ENCODE peak calls at places on chromosomes 4 and X, in seven cellular contexts. One of them, this sample, is unnamed.

GRCh38 chr4:16667464-16667863 is 231.0 kb downstream of the LDB2 start:
- DNase-seq in AG10803: peak
- DNase-seq in HepG2: no peak
- DNase-seq in brain microvascular endothelial cell: peak
- DNase-seq in kidney epithelial cell: no peak
- DNase-seq in GM12878: no peak
- DNase-seq in A549: no peak
- DNase-seq in this sample: peak

GRCh38 chrX:45598841-45599240 is 398.2 kb upstream of the DIPK2B start:
- DNase-seq in brain microvascular endothelial cell: peak
- DNase-seq in GM12878: no peak
- DNase-seq in kidney epithelial cell: no peak
- DNase-seq in AG10803: peak
- DNase-seq in A549: no peak
- DNase-seq in HepG2: no peak
- DNase-seq in this sample: peak

GRCh38 chrX:103697687-103698086 is 11.2 kb upstream of the MORF4L2 start:
- DNase-seq in GM12878: no peak
- DNase-seq in A549: no peak
- DNase-seq in AG10803: no peak
- DNase-seq in kidney epithelial cell: no peak
- DNase-seq in HepG2: no peak
- DNase-seq in brain microvascular endothelial cell: no peak
- DNase-seq in this sample: no peak

GRCh38 chrX:46849933-46850332 is 13.1 kb downstream of the RP2 start:
- DNase-seq in HepG2: no peak
- DNase-seq in kidney epithelial cell: no peak
- DNase-seq in AG10803: no peak
- DNase-seq in GM12878: no peak
- DNase-seq in brain microvascular endothelial cell: peak
- DNase-seq in A549: peak
- DNase-seq in this sample: no peak

GRCh38 chr4:42282081-42282901 is 115.0 kb upstream of the SHISA3 start:
- DNase-seq in AG10803: peak
- DNase-seq in A549: peak
- DNase-seq in HepG2: peak
- DNase-seq in kidney epithelial cell: peak
- DNase-seq in brain microvascular endothelial cell: peak
- DNase-seq in GM12878: peak
- DNase-seq in this sample: peak

GRCh38 chr4:21177092-21177491 is 476.8 kb downstream of the PACRGL start:
- DNase-seq in kidney epithelial cell: no peak
- DNase-seq in A549: no peak
- DNase-seq in brain microvascular endothelial cell: no peak
- DNase-seq in GM12878: no peak
- DNase-seq in HepG2: no peak
- DNase-seq in AG10803: no peak
- DNase-seq in this sample: no peak

GRCh38 chr4:53633608-53634007 is 42.3 kb upstream of the LNX1 start:
- DNase-seq in kidney epithelial cell: no peak
- DNase-seq in brain microvascular endothelial cell: no peak
- DNase-seq in AG10803: peak
- DNase-seq in HepG2: no peak
- DNase-seq in GM12878: no peak
- DNase-seq in A549: no peak
- DNase-seq in this sample: peak

GRCh38 chr4:158768577-158769174 is at the start of gene FNIP2:
- DNase-seq in AG10803: peak
- DNase-seq in kidney epithelial cell: no peak
- DNase-seq in A549: peak
- DNase-seq in HepG2: peak
- DNase-seq in brain microvascular endothelial cell: peak
- DNase-seq in GM12878: no peak
- DNase-seq in this sample: peak

GRCh38 chr4:89657931-89658700 is 178.8 kb downstream of the SNCA start:
- DNase-seq in brain microvascular endothelial cell: peak
- DNase-seq in GM12878: no peak
- DNase-seq in HepG2: peak
- DNase-seq in A549: no peak
- DNase-seq in AG10803: peak
- DNase-seq in kidney epithelial cell: peak
- DNase-seq in this sample: peak

GRCh38 chr4:113584407-113585150 is 177.0 kb downstream of the CAMK2D start:
- DNase-seq in GM12878: no peak
- DNase-seq in brain microvascular endothelial cell: peak
- DNase-seq in HepG2: no peak
- DNase-seq in A549: peak
- DNase-seq in AG10803: peak
- DNase-seq in kidney epithelial cell: peak
- DNase-seq in this sample: peak

GRCh38 chr4:48015216-48015615 is 1.3 kb downstream of the CNGA1 start:
- DNase-seq in GM12878: no peak
- DNase-seq in HepG2: no peak
- DNase-seq in kidney epithelial cell: no peak
- DNase-seq in brain microvascular endothelial cell: no peak
- DNase-seq in A549: no peak
- DNase-seq in AG10803: no peak
- DNase-seq in this sample: no peak

GRCh38 chr4:38169524-38169923 is 209.3 kb downstream of the PTTG2 start:
- DNase-seq in GM12878: no peak
- DNase-seq in HepG2: no peak
- DNase-seq in AG10803: no peak
- DNase-seq in A549: no peak
- DNase-seq in kidney epithelial cell: no peak
- DNase-seq in brain microvascular endothelial cell: no peak
- DNase-seq in this sample: peak

DNA sequence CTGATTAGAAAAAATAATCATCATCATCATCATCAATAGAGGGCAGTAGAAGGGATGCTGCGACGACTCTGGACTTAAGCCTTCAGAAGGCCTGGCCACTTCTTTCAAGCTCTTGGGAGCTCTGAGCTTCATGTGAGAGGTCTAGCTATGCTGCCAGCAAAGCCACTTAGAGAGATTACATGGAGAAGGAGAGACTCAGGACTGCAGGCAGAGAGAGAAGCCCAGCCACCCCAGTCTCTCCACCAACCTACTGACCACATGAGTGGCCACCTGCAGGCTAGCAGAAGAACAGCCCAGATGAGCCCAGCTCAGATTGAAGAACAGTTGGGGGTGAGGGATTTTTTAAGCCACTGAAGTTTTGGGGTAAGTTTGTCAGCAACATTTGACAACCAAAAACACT is 17.1 kb upstream of the TMEM150C start:
- DNase-seq in GM12878: no peak
- DNase-seq in HepG2: no peak
- DNase-seq in brain microvascular endothelial cell: peak
- DNase-seq in kidney epithelial cell: no peak
- DNase-seq in AG10803: no peak
- DNase-seq in A549: peak
- DNase-seq in this sample: no peak
- TF ChIP-seq CTCF in GM12878: no peak
- TF ChIP-seq CTCF in HepG2: peak
- TF ChIP-seq CTCF in brain microvascular endothelial cell: peak
- TF ChIP-seq CTCF in kidney epithelial cell: peak
- TF ChIP-seq CTCF in AG10803: peak
- TF ChIP-seq CTCF in A549: no peak
- TF ChIP-seq CTCF in this sample: peak

GRCh38 chr4:121155893-121156292 is 8.2 kb downstream of the TNIP3 start:
- DNase-seq in AG10803: peak
- DNase-seq in GM12878: no peak
- DNase-seq in kidney epithelial cell: peak
- DNase-seq in brain microvascular endothelial cell: peak
- DNase-seq in A549: peak
- DNase-seq in HepG2: no peak
- DNase-seq in this sample: peak
- H3K4me3 ChIP-seq in AG10803: peak
- H3K4me3 ChIP-seq in GM12878: no peak
- H3K4me3 ChIP-seq in kidney epithelial cell: peak
- H3K4me3 ChIP-seq in brain microvascular endothelial cell: peak
- H3K4me3 ChIP-seq in A549: peak
- H3K4me3 ChIP-seq in HepG2: no peak
- H3K4me3 ChIP-seq in this sample: peak

GRCh38 chr4:108359936-108360681 is 191.4 kb upstream of the LEF1 start:
- DNase-seq in GM12878: no peak
- DNase-seq in AG10803: no peak
- DNase-seq in HepG2: no peak
- DNase-seq in brain microvascular endothelial cell: no peak
- DNase-seq in kidney epithelial cell: no peak
- DNase-seq in A549: no peak
- DNase-seq in this sample: no peak

GRCh38 chr4:108365551-108365950 is 196.8 kb upstream of the LEF1 start:
- DNase-seq in brain microvascular endothelial cell: no peak
- DNase-seq in A549: no peak
- DNase-seq in HepG2: no peak
- DNase-seq in GM12878: no peak
- DNase-seq in AG10803: no peak
- DNase-seq in kidney epithelial cell: no peak
- DNase-seq in this sample: no peak

GRCh38 chr4:108359130-108359709 is 190.5 kb upstream of the LEF1 start:
- DNase-seq in brain microvascular endothelial cell: no peak
- DNase-seq in A549: no peak
- DNase-seq in AG10803: no peak
- DNase-seq in kidney epithelial cell: no peak
- DNase-seq in HepG2: no peak
- DNase-seq in GM12878: no peak
- DNase-seq in this sample: no peak

GRCh38 chr4:108361886-108362285 is 193.2 kb upstream of the LEF1 start:
- DNase-seq in A549: no peak
- DNase-seq in HepG2: no peak
- DNase-seq in GM12878: no peak
- DNase-seq in AG10803: no peak
- DNase-seq in brain microvascular endothelial cell: no peak
- DNase-seq in kidney epithelial cell: no peak
- DNase-seq in this sample: no peak

GRCh38 chr4:108360857-108361820 is 192.4 kb upstream of the LEF1 start:
- DNase-seq in A549: no peak
- DNase-seq in brain microvascular endothelial cell: peak
- DNase-seq in HepG2: no peak
- DNase-seq in GM12878: no peak
- DNase-seq in kidney epithelial cell: peak
- DNase-seq in AG10803: peak
- DNase-seq in this sample: peak
- TF ChIP-seq CTCF in A549: no peak
- TF ChIP-seq CTCF in brain microvascular endothelial cell: no peak
- TF ChIP-seq CTCF in HepG2: no peak
- TF ChIP-seq CTCF in GM12878: no peak
- TF ChIP-seq CTCF in kidney epithelial cell: no peak
- TF ChIP-seq CTCF in AG10803: no peak
- TF ChIP-seq CTCF in this sample: peak

GRCh38 chr4:80204433-80204832 is 7.1 kb downstream of the PRDM8 start:
- DNase-seq in AG10803: no peak
- DNase-seq in HepG2: no peak
- DNase-seq in A549: no peak
- DNase-seq in brain microvascular endothelial cell: no peak
- DNase-seq in kidney epithelial cell: no peak
- DNase-seq in GM12878: no peak
- DNase-seq in this sample: no peak

GRCh38 chr4:80199947-80200346 is 2.6 kb downstream of the PRDM8 start:
- DNase-seq in HepG2: no peak
- DNase-seq in AG10803: no peak
- DNase-seq in A549: no peak
- DNase-seq in brain microvascular endothelial cell: no peak
- DNase-seq in GM12878: no peak
- DNase-seq in kidney epithelial cell: no peak
- DNase-seq in this sample: no peak

GRCh38 chr4:80202190-80202711 is 4.9 kb downstream of the PRDM8 start:
- DNase-seq in HepG2: no peak
- DNase-seq in AG10803: peak
- DNase-seq in A549: peak
- DNase-seq in GM12878: no peak
- DNase-seq in kidney epithelial cell: no peak
- DNase-seq in brain microvascular endothelial cell: peak
- DNase-seq in this sample: peak

GRCh38 chr4:80201326-80202151 is 4.2 kb downstream of the PRDM8 start:
- DNase-seq in HepG2: no peak
- DNase-seq in AG10803: peak
- DNase-seq in GM12878: no peak
- DNase-seq in brain microvascular endothelial cell: no peak
- DNase-seq in kidney epithelial cell: no peak
- DNase-seq in A549: no peak
- DNase-seq in this sample: peak

GRCh38 chr4:80202784-80203553 is 5.7 kb downstream of the PRDM8 start:
- DNase-seq in AG10803: no peak
- DNase-seq in HepG2: no peak
- DNase-seq in GM12878: no peak
- DNase-seq in brain microvascular endothelial cell: no peak
- DNase-seq in kidney epithelial cell: no peak
- DNase-seq in A549: peak
- DNase-seq in this sample: peak
- H3K4me3 ChIP-seq in AG10803: peak
- H3K4me3 ChIP-seq in HepG2: no peak
- H3K4me3 ChIP-seq in GM12878: peak
- H3K4me3 ChIP-seq in brain microvascular endothelial cell: peak
- H3K4me3 ChIP-seq in kidney epithelial cell: peak
- H3K4me3 ChIP-seq in A549: peak
- H3K4me3 ChIP-seq in this sample: peak

DNA sequence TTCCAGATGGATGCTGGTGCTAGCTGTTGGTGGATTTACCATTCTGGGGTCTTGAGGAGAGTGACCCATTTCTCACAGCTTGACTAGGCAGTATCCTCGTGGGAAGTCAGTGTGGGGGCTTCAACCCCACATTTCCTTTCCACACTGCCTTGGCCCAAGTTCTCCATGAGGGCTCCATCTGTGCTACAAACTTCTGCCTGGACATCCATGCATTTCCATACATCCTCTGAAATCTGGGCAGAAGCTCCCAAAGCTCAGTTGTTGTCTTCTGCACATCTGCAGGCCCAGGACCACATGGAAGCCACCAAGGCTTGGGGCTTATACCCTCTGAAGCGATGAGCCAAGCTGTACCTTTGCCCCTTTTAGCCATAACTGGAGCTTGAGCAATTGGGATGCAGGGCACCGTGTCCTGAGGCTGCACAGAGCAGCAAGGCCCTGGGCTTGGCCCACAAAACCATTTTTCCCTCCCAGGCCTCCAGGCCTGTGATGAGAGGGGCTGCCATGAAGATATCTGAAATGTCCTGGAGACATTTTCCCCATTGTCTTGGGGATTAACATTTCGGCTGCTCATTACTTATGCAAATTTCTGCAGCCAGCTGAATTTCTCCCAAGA is 248.7 kb upstream of the ANKRD50 start:
- DNase-seq in HepG2: no peak
- DNase-seq in GM12878: no peak
- DNase-seq in kidney epithelial cell: no peak
- DNase-seq in AG10803: no peak
- DNase-seq in A549: no peak
- DNase-seq in brain microvascular endothelial cell: no peak
- DNase-seq in this sample: no peak
- TF ChIP-seq CTCF in HepG2: no peak
- TF ChIP-seq CTCF in GM12878: no peak
- TF ChIP-seq CTCF in kidney epithelial cell: no peak
- TF ChIP-seq CTCF in AG10803: no peak
- TF ChIP-seq CTCF in A549: no peak
- TF ChIP-seq CTCF in brain microvascular endothelial cell: no peak
- TF ChIP-seq CTCF in this sample: no peak

GRCh38 chrX:54564942-54565341 is 34.9 kb downstream of the GNL3L start:
- DNase-seq in AG10803: peak
- DNase-seq in A549: no peak
- DNase-seq in GM12878: no peak
- DNase-seq in kidney epithelial cell: no peak
- DNase-seq in brain microvascular endothelial cell: no peak
- DNase-seq in HepG2: no peak
- DNase-seq in this sample: no peak

GRCh38 chrX:54560411-54560810 is 30.4 kb downstream of the GNL3L start:
- DNase-seq in HepG2: no peak
- DNase-seq in kidney epithelial cell: no peak
- DNase-seq in brain microvascular endothelial cell: peak
- DNase-seq in AG10803: no peak
- DNase-seq in GM12878: no peak
- DNase-seq in A549: no peak
- DNase-seq in this sample: no peak

GRCh38 chrX:54561622-54562021 is 31.6 kb downstream of the GNL3L start:
- DNase-seq in AG10803: no peak
- DNase-seq in A549: no peak
- DNase-seq in HepG2: no peak
- DNase-seq in kidney epithelial cell: no peak
- DNase-seq in brain microvascular endothelial cell: no peak
- DNase-seq in GM12878: no peak
- DNase-seq in this sample: no peak
- H3K4me3 ChIP-seq in AG10803: no peak
- H3K4me3 ChIP-seq in A549: no peak
- H3K4me3 ChIP-seq in HepG2: no peak
- H3K4me3 ChIP-seq in kidney epithelial cell: no peak
- H3K4me3 ChIP-seq in brain microvascular endothelial cell: no peak
- H3K4me3 ChIP-seq in GM12878: no peak
- H3K4me3 ChIP-seq in this sample: no peak

This sample was measured in fibroblast of villous mesenchyme.